ENCODE peak calls at places on chromosomes 16 and 17, in six cellular contexts. One of them, this sample, is unnamed.
A peak's percentile ranks its signal among the peaks of the same experiment; 100 is the strongest.

GRCh38 chr16:54407596-54407995 is 121.0 kb upstream of the IRX3 start:
- DNase-seq in uterus: no peak
- DNase-seq in K562: no peak
- DNase-seq in neural progenitor cell: no peak
- DNase-seq in thyroid gland: no peak
- DNase-seq in astrocyte: peak; percentile 44
- DNase-seq in this sample: no peak

GRCh38 chr17:19876524-19877161 is 8.9 kb upstream of the ULK2 start:
- DNase-seq in uterus: no peak
- DNase-seq in K562: no peak
- DNase-seq in neural progenitor cell: no peak
- DNase-seq in thyroid gland: peak; percentile 10
- DNase-seq in astrocyte: no peak
- DNase-seq in this sample: no peak

GRCh38 chr16:85048921-85049562 is 21.4 kb downstream of the KIAA0513 start:
- DNase-seq in uterus: no peak
- DNase-seq in K562: peak; percentile 68
- DNase-seq in neural progenitor cell: no peak
- DNase-seq in thyroid gland: no peak
- DNase-seq in astrocyte: no peak
- DNase-seq in this sample: no peak

GRCh38 chr16:47664653-47665325 is 203.7 kb downstream of the PHKB start:
- DNase-seq in uterus: no peak
- DNase-seq in K562: no peak
- DNase-seq in neural progenitor cell: no peak
- DNase-seq in thyroid gland: no peak
- DNase-seq in astrocyte: no peak
- DNase-seq in this sample: no peak

GRCh38 chr17:20944014-20944905 is 98.6 kb downstream of the USP22 start:
- DNase-seq in uterus: no peak
- DNase-seq in K562: peak; percentile 6
- DNase-seq in neural progenitor cell: peak; percentile 19
- DNase-seq in thyroid gland: peak; percentile 77
- DNase-seq in astrocyte: no peak
- DNase-seq in this sample: no peak

GRCh38 chr17:81179861-81180260 is 13.8 kb upstream of the AATK start:
- DNase-seq in uterus: no peak
- DNase-seq in K562: no peak
- DNase-seq in neural progenitor cell: no peak
- DNase-seq in thyroid gland: no peak
- DNase-seq in astrocyte: no peak
- DNase-seq in this sample: peak; percentile 71

GRCh38 chr17:6366144-6366755 is 68.7 kb downstream of the AIPL1 start:
- DNase-seq in uterus: no peak
- DNase-seq in K562: no peak
- DNase-seq in neural progenitor cell: no peak
- DNase-seq in thyroid gland: peak; percentile 4
- DNase-seq in astrocyte: peak; percentile 77
- DNase-seq in this sample: no peak

GRCh38 chr16:67000384-67001158 is 12.2 kb downstream of the CES4A start:
- DNase-seq in uterus: peak; percentile 61
- DNase-seq in K562: peak; percentile 46
- DNase-seq in neural progenitor cell: peak; percentile 80
- DNase-seq in thyroid gland: peak; percentile 91
- DNase-seq in astrocyte: no peak
- DNase-seq in this sample: peak; percentile 24

GRCh38 chr17:72465191-72466024 is 344.6 kb downstream of the SOX9 start:
- DNase-seq in uterus: no peak
- DNase-seq in K562: no peak
- DNase-seq in neural progenitor cell: no peak
- DNase-seq in thyroid gland: peak; percentile 66
- DNase-seq in astrocyte: peak; percentile 94
- DNase-seq in this sample: peak; percentile 87

GRCh38 chr16:9060225-9060624 is 31.2 kb upstream of the HAPSTR1 start:
- DNase-seq in uterus: no peak
- DNase-seq in K562: no peak
- DNase-seq in neural progenitor cell: no peak
- DNase-seq in thyroid gland: no peak
- DNase-seq in astrocyte: no peak
- DNase-seq in this sample: no peak

GRCh38 chr17:52145496-52145895 is 13.0 kb downstream of the CA10 start:
- DNase-seq in uterus: no peak
- DNase-seq in K562: no peak
- DNase-seq in neural progenitor cell: no peak
- DNase-seq in thyroid gland: no peak
- DNase-seq in astrocyte: peak; percentile 69
- DNase-seq in this sample: no peak

GRCh38 chr16:31458073-31458834 is 1.0 kb upstream of the ARMC5 start:
- DNase-seq in uterus: no peak
- DNase-seq in K562: peak; percentile 75
- DNase-seq in neural progenitor cell: peak; percentile 69
- DNase-seq in thyroid gland: peak; percentile 82
- DNase-seq in astrocyte: peak; percentile 49
- DNase-seq in this sample: peak; percentile 43

GRCh38 chr17:41131979-41132378 is 8.0 kb upstream of the KRTAP4-12 start:
- DNase-seq in uterus: no peak
- DNase-seq in K562: no peak
- DNase-seq in neural progenitor cell: no peak
- DNase-seq in thyroid gland: no peak
- DNase-seq in astrocyte: peak; percentile 65
- DNase-seq in this sample: no peak

GRCh38 chr16:62036807-62037135 is 533 bp upstream of the CDH8 start:
- DNase-seq in uterus: no peak
- DNase-seq in K562: no peak
- DNase-seq in neural progenitor cell: peak; percentile 67
- DNase-seq in thyroid gland: no peak
- DNase-seq in astrocyte: no peak
- DNase-seq in this sample: no peak

GRCh38 chr17:56908061-56908542 is 5.7 kb downstream of the TRIM25 start:
- DNase-seq in uterus: no peak
- DNase-seq in K562: peak; percentile 56
- DNase-seq in neural progenitor cell: no peak
- DNase-seq in thyroid gland: peak; percentile 17
- DNase-seq in astrocyte: no peak
- DNase-seq in this sample: no peak

GRCh38 chr17:81052199-81052997 is 17.4 kb downstream of the BAIAP2 start:
- DNase-seq in uterus: no peak
- DNase-seq in K562: no peak
- DNase-seq in neural progenitor cell: no peak
- DNase-seq in thyroid gland: no peak
- DNase-seq in astrocyte: no peak
- DNase-seq in this sample: peak; percentile 35

GRCh38 chr16:12459401-12459791 is 344.3 kb downstream of the CPPED1 start:
- DNase-seq in uterus: no peak
- DNase-seq in K562: no peak
- DNase-seq in neural progenitor cell: no peak
- DNase-seq in thyroid gland: no peak
- DNase-seq in astrocyte: no peak
- DNase-seq in this sample: no peak

GRCh38 chr17:73291260-73291801 is 20.5 kb downstream of the CDC42EP4 start:
- DNase-seq in uterus: peak; percentile 68
- DNase-seq in K562: peak; percentile 82
- DNase-seq in neural progenitor cell: no peak
- DNase-seq in thyroid gland: peak; percentile 66
- DNase-seq in astrocyte: peak; percentile 89
- DNase-seq in this sample: peak; percentile 86

GRCh38 chr17:58254803-58255202 is 16.4 kb downstream of the LPO start:
- DNase-seq in uterus: no peak
- DNase-seq in K562: no peak
- DNase-seq in neural progenitor cell: no peak
- DNase-seq in thyroid gland: no peak
- DNase-seq in astrocyte: no peak
- DNase-seq in this sample: no peak

GRCh38 chr16:77571463-77571862 is 136.6 kb upstream of the ADAMTS18 start:
- DNase-seq in uterus: no peak
- DNase-seq in K562: no peak
- DNase-seq in neural progenitor cell: no peak
- DNase-seq in thyroid gland: no peak
- DNase-seq in astrocyte: no peak
- DNase-seq in this sample: no peak

DNA sequence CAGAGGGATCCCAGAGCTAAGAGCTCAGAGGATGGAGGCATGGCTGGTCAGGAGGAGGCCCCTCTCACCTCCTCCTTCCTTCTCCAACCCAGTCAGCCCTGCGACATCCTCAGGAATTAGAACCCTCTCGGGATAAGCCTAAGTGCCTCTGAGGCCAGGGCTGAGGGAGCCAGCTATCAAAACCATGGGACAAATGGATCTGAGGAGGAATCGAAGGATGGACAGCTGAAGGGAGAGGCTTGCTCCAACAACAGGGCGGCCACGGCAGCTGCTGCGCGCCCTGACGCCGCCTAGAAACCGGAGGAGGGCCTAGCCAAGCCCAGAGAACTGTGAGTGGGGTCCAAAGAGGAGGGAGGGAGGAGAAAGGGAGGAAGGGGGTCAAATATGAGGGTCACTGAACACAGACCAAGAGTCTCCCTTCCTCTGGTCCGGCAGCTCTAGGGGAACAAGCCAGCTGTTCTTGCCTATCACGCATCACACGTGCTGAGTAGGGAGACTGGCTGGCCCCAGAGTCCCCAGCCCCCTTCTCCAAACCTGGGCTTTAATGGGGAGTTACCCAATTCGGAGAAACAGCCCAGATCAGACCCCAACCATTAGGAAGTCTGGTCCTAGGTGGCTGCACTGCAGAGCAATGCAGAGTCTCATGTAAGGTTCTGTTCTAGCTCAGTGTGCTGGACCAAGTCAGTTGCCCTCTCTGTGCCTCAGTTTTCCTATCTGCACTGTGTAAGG is 5.9 kb upstream of the HOXB13 start:
- DNase-seq in uterus: no peak
- DNase-seq in K562: no peak
- DNase-seq in neural progenitor cell: no peak
- DNase-seq in thyroid gland: no peak
- DNase-seq in astrocyte: no peak
- DNase-seq in this sample: peak; percentile 92
- H3K4me3 ChIP-seq in uterus: no peak overlapping the region
- H3K4me3 ChIP-seq in K562: no peak overlapping the region
- H3K4me3 ChIP-seq in neural progenitor cell: no peak overlapping the region
- H3K4me3 ChIP-seq in thyroid gland: no peak overlapping the region
- H3K4me3 ChIP-seq in astrocyte: no peak overlapping the region
- H3K4me3 ChIP-seq in this sample: peak overlapping the region; percentile 24

GRCh38 chr16:87458424-87458915 is 34.4 kb downstream of the ZCCHC14 start:
- DNase-seq in uterus: no peak
- DNase-seq in K562: no peak
- DNase-seq in neural progenitor cell: no peak
- DNase-seq in thyroid gland: no peak
- DNase-seq in astrocyte: no peak
- DNase-seq in this sample: peak; percentile 44
- H3K27ac ChIP-seq in uterus: no peak overlapping the region
- H3K27ac ChIP-seq in K562: no peak overlapping the region
- H3K27ac ChIP-seq in neural progenitor cell: no peak overlapping the region
- H3K27ac ChIP-seq in thyroid gland: peak overlapping the region; percentile 99
- H3K27ac ChIP-seq in astrocyte: peak overlapping the region; percentile 92
- H3K27ac ChIP-seq in this sample: peak overlapping the region; percentile 81

GRCh38 chr17:60333628-60334031 is 58.3 kb downstream of the USP32 start:
- DNase-seq in uterus: no peak
- DNase-seq in K562: no peak
- DNase-seq in neural progenitor cell: no peak
- DNase-seq in thyroid gland: peak; percentile 45
- DNase-seq in astrocyte: peak; percentile 55
- DNase-seq in this sample: no peak
- H3K9me3 ChIP-seq in uterus: no peaks in the 10 kb centered on the region
- H3K9me3 ChIP-seq in K562: no peaks in the 10 kb centered on the region
- H3K9me3 ChIP-seq in neural progenitor cell: no peaks in the 10 kb centered on the region
- H3K9me3 ChIP-seq in thyroid gland: no peaks in the 10 kb centered on the region
- H3K9me3 ChIP-seq in astrocyte: no peaks in the 10 kb centered on the region
- H3K9me3 ChIP-seq in this sample: no peaks in the 10 kb centered on the region

DNA sequence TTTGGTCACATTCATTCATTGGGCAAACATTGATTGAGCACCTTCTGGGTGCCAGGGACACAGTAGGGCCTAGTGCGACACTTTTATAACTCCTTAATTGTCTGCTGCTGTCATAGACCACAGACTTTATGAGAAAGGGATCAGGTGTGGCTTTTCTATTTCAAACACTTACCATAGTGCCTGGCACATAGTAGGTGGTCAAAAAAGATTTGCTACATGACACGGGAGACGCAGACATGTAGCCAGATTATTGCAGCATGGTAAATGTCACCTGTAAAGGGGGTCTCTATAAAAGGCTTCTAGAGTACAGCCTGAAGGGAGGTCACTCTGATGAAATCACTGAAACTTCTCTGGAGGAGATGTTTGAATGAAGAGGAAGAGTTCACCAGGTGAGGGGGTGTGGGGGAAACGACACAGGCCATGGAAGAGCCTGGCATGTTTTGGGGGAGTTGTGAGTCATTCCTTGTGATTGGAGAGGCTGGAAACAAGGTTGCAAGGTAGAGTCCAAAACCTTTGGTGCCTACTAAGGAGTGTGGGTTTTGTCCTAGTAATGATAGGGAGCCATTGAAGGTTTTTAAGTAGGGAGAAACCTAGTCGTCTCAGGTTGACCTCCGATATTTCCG is 1.6 kb downstream of the RSAD1 start:
- DNase-seq in uterus: no peak
- DNase-seq in K562: no peak
- DNase-seq in neural progenitor cell: no peak
- DNase-seq in thyroid gland: no peak
- DNase-seq in astrocyte: no peak
- DNase-seq in this sample: no peak
- H3K4me3 ChIP-seq in uterus: no peak overlapping the region
- H3K4me3 ChIP-seq in K562: peak overlapping the region; percentile 80
- H3K4me3 ChIP-seq in neural progenitor cell: no peak overlapping the region
- H3K4me3 ChIP-seq in thyroid gland: no peak overlapping the region
- H3K4me3 ChIP-seq in astrocyte: no peak overlapping the region
- H3K4me3 ChIP-seq in this sample: no peak overlapping the region